ENCODE peak calls at places on chromosomes 3 and 15, in seven cellular contexts. J, N, U, E, P, D and I are unnamed samples.
A peak's percentile ranks its signal among the peaks of the same experiment; 100 is the strongest.

GRCh38 chr3:115401891-115402501 is 221.3 kb upstream of the GAP43 start:
- DNase-seq in N (peak; percentile 86), P (peak; percentile 52), U (no peak), J (peak; percentile 80), E (no peak), D (no peak), I (no peak)

GRCh38 chr3:48851407-48851806 is 3.7 kb upstream of the PRKAR2A start:
- DNase-seq in D (no peak), P (no peak), E (no peak), N (peak; percentile 58), J (peak; percentile 23), U (no peak), I (no peak)

GRCh38 chr3:135109681-135110080 is 314.6 kb downstream of the EPHB1 start:
- DNase-seq in E (no peak), U (no peak), N (no peak), J (no peak), P (no peak), D (no peak), I (no peak)

GRCh38 chr3:114290911-114291901 is 2.6 kb upstream of the TIGIT start:
- DNase-seq in E (peak; percentile 70), D (peak; percentile 34), J (peak; percentile 39), P (no peak), U (peak; percentile 96), N (peak; percentile 42), I (peak; percentile 72)

GRCh38 chr3:120497318-120497717 is 46.5 kb upstream of the FSTL1 start:
- DNase-seq in E (no peak), P (peak; percentile 89), N (peak; percentile 96), U (no peak), J (peak; percentile 93), D (peak; percentile 42), I (no peak)

GRCh38 chr15:67708500-67708899 is 116.8 kb upstream of the SKOR1 start:
- DNase-seq in U (no peak), J (no peak), P (no peak), E (no peak), D (no peak), N (no peak), I (no peak)

GRCh38 chr3:50599716-50600118 is 11.9 kb downstream of the CISH start:
- DNase-seq in J (peak; percentile 35), N (no peak), E (no peak), U (no peak), P (no peak), D (no peak), I (no peak)

GRCh38 chr15:28873585-28874139 is 12.1 kb upstream of the APBA2 start:
- DNase-seq in J (no peak), U (no peak), P (no peak), N (no peak), D (no peak), E (no peak), I (no peak)

GRCh38 chr3:56282341-56282740 is 185.9 kb downstream of the ERC2 start:
- DNase-seq in U (no peak), N (no peak), D (no peak), J (no peak), P (no peak), E (no peak), I (no peak)

GRCh38 chr3:126539558-126540250 is 15.7 kb downstream of the CHST13 start:
- DNase-seq in D (no peak), E (peak; percentile 35), P (no peak), J (no peak), U (no peak), N (no peak), I (no peak)

GRCh38 chr15:101488300-101489164 is 975 bp downstream of the PCSK6 start:
- DNase-seq in N (no peak), E (no peak), J (no peak), U (no peak), P (no peak), D (no peak), I (no peak)

GRCh38 chr3:42803800-42804112 is 534 bp downstream of the HIGD1A start:
- DNase-seq in P (no peak), D (peak; percentile 51), N (no peak), E (no peak), U (peak; percentile 43), J (peak; percentile 73), I (no peak)

GRCh38 chr15:71761649-71762048 is 48.7 kb upstream of the NR2E3 start:
- DNase-seq in J (peak; percentile 94), P (no peak), N (peak; percentile 68), E (peak; percentile 70), D (no peak), U (no peak), I (no peak)

GRCh38 chr15:92811514-92811913 is 88.6 kb upstream of the CHD2 start:
- DNase-seq in J (no peak), D (no peak), P (no peak), U (peak; percentile 46), N (no peak), E (no peak), I (no peak)

GRCh38 chr15:76340802-76341365 is 4.3 kb downstream of the ISL2 start:
- DNase-seq in P (no peak), D (no peak), N (no peak), J (peak; percentile 35), E (no peak), U (peak; percentile 43), I (no peak)

GRCh38 chr3:35291837-35292236 is 347.5 kb upstream of the ARPP21 start:
- DNase-seq in P (no peak), N (no peak), J (no peak), U (no peak), E (no peak), D (no peak), I (no peak)

GRCh38 chr15:69497076-69497475 is 44.5 kb downstream of the RPLP1 start:
- DNase-seq in D (no peak), P (no peak), J (no peak), E (no peak), U (no peak), N (no peak), I (no peak)

GRCh38 chr15:74621546-74621920 is 5.9 kb downstream of the CLK3 start:
- DNase-seq in D (no peak), U (no peak), P (no peak), J (no peak), N (no peak), E (no peak), I (no peak)

GRCh38 chr3:125512135-125512920 is 7.7 kb downstream of the SNX4 start:
- DNase-seq in U (peak; percentile 18), J (peak; percentile 58), N (peak; percentile 43), P (no peak), E (no peak), D (no peak), I (no peak)

GRCh38 chr3:88311826-88312225 is 162.1 kb downstream of the C3orf38 start:
- DNase-seq in J (no peak), D (no peak), P (no peak), U (peak; percentile 38), N (no peak), E (no peak), I (no peak)

GRCh38 chr15:66936864-66937245 is 128.5 kb upstream of the SMAD3 start:
- DNase-seq in J (peak; percentile 20), D (no peak), U (no peak), P (no peak), E (no peak), N (no peak), I (no peak)

GRCh38 chr3:158127250-158128219 is 17.6 kb downstream of the RSRC1 start:
- DNase-seq in P (no peak), D (no peak), U (peak; percentile 52), E (no peak), N (peak; percentile 19), J (peak; percentile 31), I (peak; percentile 83)

GRCh38 chr3:139686206-139686605 is 8.4 kb upstream of the NMNAT3 start:
- DNase-seq in U (no peak), N (no peak), J (no peak), P (no peak), E (no peak), D (no peak), I (no peak)

DNA sequence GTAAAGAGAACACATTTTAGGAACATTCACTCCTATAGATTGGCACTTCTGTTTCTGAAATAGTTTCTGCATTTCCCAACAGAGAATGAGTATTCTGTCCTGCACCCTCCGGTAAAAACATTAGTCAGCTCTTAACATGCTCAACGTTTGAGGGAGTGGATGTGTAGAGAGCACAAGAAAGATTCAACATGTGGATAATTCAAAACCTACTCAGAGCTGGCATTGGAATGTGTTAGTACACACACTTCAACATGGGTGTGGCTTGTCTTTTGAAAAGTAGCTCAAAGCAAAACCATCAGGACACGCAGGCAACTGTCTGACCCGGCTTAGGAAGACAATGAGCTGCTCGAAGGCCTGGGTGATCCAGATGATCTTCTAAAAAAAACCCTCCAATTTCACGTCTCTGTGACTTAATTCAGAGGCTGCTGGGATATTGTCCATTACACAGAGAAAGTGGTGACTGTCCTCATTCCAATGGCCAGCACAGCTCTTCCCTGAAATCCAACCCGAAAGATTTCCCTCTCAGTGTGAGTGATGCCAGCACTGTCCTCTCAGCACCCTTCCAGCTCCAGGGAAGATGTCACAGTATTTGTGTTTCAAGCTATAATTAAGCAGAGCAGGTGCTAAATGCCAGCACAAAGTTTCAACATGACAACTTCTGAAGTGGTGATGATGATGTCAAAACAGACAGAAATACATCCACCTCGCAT is 18.1 kb downstream of the FBN1 start:
- DNase-seq in E (no peak), N (peak; percentile 59), P (no peak), U (no peak), D (no peak), J (peak; percentile 95), I (no peak)
- H3K4me3 ChIP-seq in E (no peak overlapping the region), N (no peak overlapping the region), P (no peak overlapping the region), U (no peak overlapping the region), D (no peak overlapping the region), J (peak overlapping the region; percentile 19), I (no peak overlapping the region)

GRCh38 chr15:77632760-77633133 is at the start of gene LINGO1:
- DNase-seq in J (peak; percentile 50), D (peak; percentile 32), P (no peak), N (no peak), E (no peak), U (no peak), I (no peak)
- H3K4me3 ChIP-seq in J (peak within 1 kb of the TSS; percentile 70), D (peak within 1 kb of the TSS; percentile 66), P (peak within 1 kb of the TSS; percentile 52), N (peak within 1 kb of the TSS; percentile 1), E (peak within 1 kb of the TSS; percentile 19), U (peak within 1 kb of the TSS; percentile 64), I (no peak within 1 kb of the TSS)

GRCh38 chr3:188948658-188949400 is 222.9 kb upstream of the TPRG1 start:
- DNase-seq in U (no peak), N (peak; percentile 99), J (peak; percentile 95), D (peak; percentile 18), P (peak; percentile 64), E (peak; percentile 54), I (no peak)
- H3K4me3 ChIP-seq in U (no peak overlapping the region), N (peak overlapping the region; percentile 32), J (peak overlapping the region; percentile 66), D (peak overlapping the region; percentile 52), P (no peak overlapping the region), E (no peak overlapping the region), I (no peak overlapping the region)

GRCh38 chr15:38130200-38130567 is 122.5 kb upstream of the SPRED1 start:
- DNase-seq in N (no peak), E (no peak), P (no peak), D (no peak), J (peak; percentile 67), U (peak; percentile 33), I (no peak)

GRCh38 chr15:38128389-38128788 is 124.2 kb upstream of the SPRED1 start:
- DNase-seq in U (peak; percentile 59), J (peak; percentile 68), D (no peak), P (no peak), N (peak; percentile 30), E (no peak), I (no peak)

GRCh38 chr15:38127306-38127731 is 125.3 kb upstream of the SPRED1 start:
- DNase-seq in D (no peak), U (no peak), N (no peak), J (peak; percentile 52), P (no peak), E (no peak), I (no peak)

GRCh38 chr15:38130739-38131498 is 121.7 kb upstream of the SPRED1 start:
- DNase-seq in U (peak; percentile 31), N (peak; percentile 99), J (peak; percentile 98), E (peak; percentile 92), D (peak; percentile 82), P (peak; percentile 87), I (peak; percentile 20)

GRCh38 chr15:38129531-38130199 is 123.0 kb upstream of the SPRED1 start:
- DNase-seq in E (peak; percentile 86), D (peak; percentile 85), J (peak; percentile 100), P (peak; percentile 85), U (peak; percentile 44), N (peak; percentile 100), I (no peak)
- H3K4me3 ChIP-seq in E (no peak overlapping the region), D (peak overlapping the region; percentile 38), J (peak overlapping the region; percentile 63), P (peak overlapping the region; percentile 44), U (peak overlapping the region; percentile 47), N (peak overlapping the region; percentile 42), I (no peak overlapping the region)